ENCODE peak calls at places on chromosomes 12 and 14, in five cellular contexts. One of them, this sample, is unnamed.

GRCh38 chr12:98955284-98955683 is 310.2 kb downstream of the APAF1 start:
- DNase-seq in ovary: no peak
- DNase-seq in transverse colon: no peak
- DNase-seq in K562: peak; percentile 10
- DNase-seq in upper lobe of left lung: no peak
- DNase-seq in this sample: no peak

GRCh38 chr12:43578782-43579181 is 26.8 kb upstream of the ADAMTS20 start:
- DNase-seq in upper lobe of left lung: no peak
- DNase-seq in transverse colon: no peak
- DNase-seq in K562: no peak
- DNase-seq in ovary: no peak
- DNase-seq in this sample: no peak

GRCh38 chr12:25052191-25053020 is 103.5 kb upstream of the BCAT1 start:
- DNase-seq in transverse colon: peak; percentile 31
- DNase-seq in K562: no peak
- DNase-seq in upper lobe of left lung: peak; percentile 61
- DNase-seq in ovary: no peak
- DNase-seq in this sample: no peak

GRCh38 chr14:22099942-22100763 is 426.5 kb upstream of the OR4E1 start:
- DNase-seq in upper lobe of left lung: peak; percentile 40
- DNase-seq in transverse colon: peak; percentile 58
- DNase-seq in ovary: peak; percentile 79
- DNase-seq in K562: no peak
- DNase-seq in this sample: peak; percentile 83

GRCh38 chr12:53098354-53098981 is 1.0 kb downstream of the IGFBP6 start:
- DNase-seq in upper lobe of left lung: no peak
- DNase-seq in ovary: peak; percentile 79
- DNase-seq in transverse colon: peak; percentile 22
- DNase-seq in K562: no peak
- DNase-seq in this sample: no peak

GRCh38 chr12:67434653-67435375 is 165.7 kb downstream of the CAND1 start:
- DNase-seq in transverse colon: no peak
- DNase-seq in upper lobe of left lung: no peak
- DNase-seq in K562: no peak
- DNase-seq in ovary: peak; percentile 35
- DNase-seq in this sample: no peak

GRCh38 chr12:22228022-22228875 is 106.3 kb downstream of the ST8SIA1 start:
- DNase-seq in K562: no peak
- DNase-seq in transverse colon: no peak
- DNase-seq in ovary: no peak
- DNase-seq in upper lobe of left lung: no peak
- DNase-seq in this sample: no peak

GRCh38 chr12:114355389-114356088 is 50.4 kb downstream of the TBX5 start:
- DNase-seq in K562: no peak
- DNase-seq in upper lobe of left lung: peak; percentile 22
- DNase-seq in transverse colon: no peak
- DNase-seq in ovary: peak; percentile 14
- DNase-seq in this sample: no peak

GRCh38 chr14:45361727-45362126 is 108.7 kb upstream of the MIS18BP1 start:
- DNase-seq in K562: no peak
- DNase-seq in upper lobe of left lung: no peak
- DNase-seq in ovary: no peak
- DNase-seq in transverse colon: no peak
- DNase-seq in this sample: no peak

GRCh38 chr14:73441286-73441685 is 17.1 kb downstream of the NUMB start:
- DNase-seq in transverse colon: no peak
- DNase-seq in K562: no peak
- DNase-seq in ovary: no peak
- DNase-seq in upper lobe of left lung: no peak
- DNase-seq in this sample: no peak

GRCh38 chr14:50801706-50802105 is 29.3 kb downstream of the NIN start:
- DNase-seq in transverse colon: no peak
- DNase-seq in K562: no peak
- DNase-seq in upper lobe of left lung: no peak
- DNase-seq in ovary: no peak
- DNase-seq in this sample: no peak

GRCh38 chr12:267581-268482 is 5.2 kb upstream of the SLC6A13 start:
- DNase-seq in K562: no peak
- DNase-seq in transverse colon: no peak
- DNase-seq in upper lobe of left lung: no peak
- DNase-seq in ovary: no peak
- DNase-seq in this sample: no peak

GRCh38 chr14:50357753-50358380 is 38.8 kb downstream of the CDKL1 start:
- DNase-seq in upper lobe of left lung: no peak
- DNase-seq in transverse colon: no peak
- DNase-seq in K562: no peak
- DNase-seq in ovary: no peak
- DNase-seq in this sample: no peak

GRCh38 chr12:93080452-93080851 is 151.4 kb upstream of the EEA1 start:
- DNase-seq in K562: no peak
- DNase-seq in transverse colon: no peak
- DNase-seq in upper lobe of left lung: no peak
- DNase-seq in ovary: no peak
- DNase-seq in this sample: no peak

GRCh38 chr14:78074546-78074945 is 95.6 kb upstream of the NRXN3 start:
- DNase-seq in ovary: no peak
- DNase-seq in transverse colon: no peak
- DNase-seq in K562: no peak
- DNase-seq in upper lobe of left lung: peak; percentile 26
- DNase-seq in this sample: no peak

GRCh38 chr12:3697311-3697870 is 55.5 kb downstream of the CRACR2A start:
- DNase-seq in K562: no peak
- DNase-seq in ovary: no peak
- DNase-seq in upper lobe of left lung: no peak
- DNase-seq in transverse colon: no peak
- DNase-seq in this sample: no peak

GRCh38 chr14:105903971-105904370 is 377.6 kb downstream of the TMEM121 start:
- DNase-seq in transverse colon: no peak
- DNase-seq in K562: no peak
- DNase-seq in ovary: no peak
- DNase-seq in upper lobe of left lung: no peak
- DNase-seq in this sample: no peak

GRCh38 chr14:67276131-67276530 is 34.9 kb downstream of the PALS1 start:
- DNase-seq in upper lobe of left lung: no peak
- DNase-seq in K562: no peak
- DNase-seq in ovary: no peak
- DNase-seq in transverse colon: no peak
- DNase-seq in this sample: no peak

GRCh38 chr12:16325426-16325825 is 22.0 kb upstream of the MGST1 start:
- DNase-seq in transverse colon: peak; percentile 74
- DNase-seq in K562: no peak
- DNase-seq in ovary: no peak
- DNase-seq in upper lobe of left lung: no peak
- DNase-seq in this sample: no peak

GRCh38 chr12:90275088-90275487 is 566.5 kb upstream of the ATP2B1 start:
- DNase-seq in upper lobe of left lung: no peak
- DNase-seq in K562: no peak
- DNase-seq in ovary: no peak
- DNase-seq in transverse colon: no peak
- DNase-seq in this sample: no peak

GRCh38 chr14:19771895-19772430 is 1.3 kb upstream of the OR4M1 start:
- DNase-seq in transverse colon: no peak
- DNase-seq in K562: no peak
- DNase-seq in upper lobe of left lung: no peak
- DNase-seq in ovary: no peak
- DNase-seq in this sample: no peak

GRCh38 chr14:95255013-95255412 is 64.7 kb downstream of the CLMN start:
- DNase-seq in upper lobe of left lung: no peak
- DNase-seq in K562: no peak
- DNase-seq in ovary: no peak
- DNase-seq in transverse colon: no peak
- DNase-seq in this sample: no peak

GRCh38 chr12:51970904-51971646 is 19.6 kb downstream of the ACVR1B start:
- DNase-seq in transverse colon: peak; percentile 24
- DNase-seq in ovary: no peak
- DNase-seq in upper lobe of left lung: no peak
- DNase-seq in K562: peak; percentile 59
- DNase-seq in this sample: no peak

GRCh38 chr12:33703221-33703620 is 263.6 kb upstream of the SYT10 start:
- DNase-seq in K562: no peak
- DNase-seq in upper lobe of left lung: no peak
- DNase-seq in transverse colon: no peak
- DNase-seq in ovary: no peak
- DNase-seq in this sample: no peak

DNA sequence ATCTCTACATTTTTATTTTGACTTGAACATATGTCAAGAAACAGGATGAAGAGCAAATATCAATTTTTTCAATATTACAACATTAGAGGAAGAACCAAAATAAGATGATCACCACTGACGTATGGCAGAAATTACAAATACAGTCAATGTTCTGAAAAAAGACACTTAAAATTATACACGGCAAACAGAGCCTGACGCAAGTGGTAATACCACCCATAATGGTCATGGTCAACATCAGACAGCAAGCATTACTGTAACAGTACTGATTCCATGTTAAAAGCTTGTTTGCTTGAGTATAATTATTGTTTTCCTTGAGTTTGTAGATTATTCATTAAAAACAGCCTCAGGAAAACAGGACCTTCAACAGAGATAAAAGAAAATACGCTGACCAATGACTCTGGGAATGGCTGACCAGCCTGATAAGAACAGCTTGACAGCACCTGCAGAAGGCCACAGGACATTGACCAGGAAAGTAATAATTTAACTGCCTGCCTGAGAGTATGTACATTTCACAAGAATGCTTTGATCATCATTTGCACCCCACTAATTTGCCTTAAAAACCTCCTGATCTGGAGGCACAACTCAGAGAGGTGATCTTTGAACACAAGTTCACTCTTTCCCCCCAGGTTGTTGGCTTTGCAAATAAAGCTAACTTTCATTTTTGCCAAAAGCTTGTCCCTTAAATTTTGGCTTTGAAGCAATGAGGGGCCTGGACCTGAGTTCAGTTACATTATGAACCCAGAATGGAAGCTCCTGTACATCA is 187.3 kb downstream of the IPO8 start:
- DNase-seq in K562: no peak
- DNase-seq in transverse colon: no peak
- DNase-seq in upper lobe of left lung: no peak
- DNase-seq in ovary: no peak
- DNase-seq in this sample: no peak
- TF ChIP-seq EP300 in K562: peak; percentile 46
- TF ChIP-seq EP300 in transverse colon: no peak
- TF ChIP-seq EP300 in upper lobe of left lung: no peak
- TF ChIP-seq EP300 in ovary: no peak
- TF ChIP-seq EP300 in this sample: no peak

DNA sequence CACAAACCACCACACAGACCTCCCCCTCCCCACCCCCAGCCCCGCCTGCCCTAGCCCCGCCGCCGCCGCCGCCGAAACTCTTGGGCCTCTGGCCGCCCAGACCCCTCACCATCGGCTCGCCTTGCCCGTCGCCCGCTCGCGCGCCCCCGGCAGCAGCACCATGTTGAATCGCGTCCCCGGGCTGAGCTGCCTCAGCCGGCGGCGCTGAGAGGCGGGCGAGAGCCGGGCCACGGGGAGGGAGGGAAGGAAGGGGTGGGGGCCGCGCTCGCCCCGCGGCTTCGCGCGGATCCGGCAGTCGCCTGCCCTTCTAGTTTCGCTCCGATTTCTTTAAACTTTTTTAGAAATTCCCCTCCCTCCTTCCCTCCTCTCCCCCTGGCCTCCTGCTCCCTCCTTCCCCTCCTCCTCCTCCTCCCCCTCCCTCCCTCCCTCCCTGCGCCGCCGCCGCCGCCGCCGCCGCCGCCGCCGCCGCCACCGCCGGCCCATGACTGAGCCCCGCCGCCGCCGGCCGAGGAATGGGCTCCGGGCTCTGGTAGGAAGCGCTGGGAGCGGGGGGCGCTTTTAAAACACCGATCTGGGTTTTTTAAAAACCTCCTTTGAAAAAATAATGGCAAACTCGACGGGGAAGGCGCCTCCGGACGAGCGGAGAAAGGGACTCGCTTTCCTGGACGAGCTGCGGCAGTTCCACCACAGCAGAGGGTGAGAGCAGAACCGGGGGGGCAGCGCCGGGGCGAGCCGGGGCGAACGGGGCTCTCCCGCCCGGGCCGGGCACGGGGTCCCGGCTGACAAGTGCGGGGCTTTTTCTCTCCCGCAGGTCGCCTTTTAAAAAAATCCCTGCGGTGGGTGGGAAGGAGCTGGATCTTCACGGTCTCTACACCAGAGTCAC is at the start of gene ARID2:
- DNase-seq in ovary: peak; percentile 75
- DNase-seq in transverse colon: peak; percentile 74
- DNase-seq in upper lobe of left lung: peak; percentile 75
- DNase-seq in K562: peak; percentile 46
- DNase-seq in this sample: peak; percentile 43
- TF ChIP-seq POLR2A in ovary: peak; percentile 17
- TF ChIP-seq POLR2A in transverse colon: peak; percentile 68
- TF ChIP-seq POLR2A in upper lobe of left lung: no peak
- TF ChIP-seq POLR2A in K562: no peak
- TF ChIP-seq POLR2A in this sample: no peak

GRCh38 chr14:30015471-30015870 is 87.8 kb upstream of the PRKD1 start:
- DNase-seq in upper lobe of left lung: no peak
- DNase-seq in K562: no peak
- DNase-seq in ovary: no peak
- DNase-seq in transverse colon: no peak
- DNase-seq in this sample: no peak

GRCh38 chr14:30016025-30016424 is 88.4 kb upstream of the PRKD1 start:
- DNase-seq in transverse colon: no peak
- DNase-seq in ovary: no peak
- DNase-seq in upper lobe of left lung: no peak
- DNase-seq in K562: no peak
- DNase-seq in this sample: no peak

GRCh38 chr14:30017370-30017993 is 89.8 kb upstream of the PRKD1 start:
- DNase-seq in K562: no peak
- DNase-seq in transverse colon: no peak
- DNase-seq in upper lobe of left lung: no peak
- DNase-seq in ovary: no peak
- DNase-seq in this sample: no peak

GRCh38 chr14:30020687-30021086 is 93.0 kb upstream of the PRKD1 start:
- DNase-seq in upper lobe of left lung: no peak
- DNase-seq in K562: no peak
- DNase-seq in transverse colon: no peak
- DNase-seq in ovary: no peak
- DNase-seq in this sample: no peak

GRCh38 chr14:30020271-30020670 is 92.6 kb upstream of the PRKD1 start:
- DNase-seq in K562: no peak
- DNase-seq in ovary: no peak
- DNase-seq in transverse colon: no peak
- DNase-seq in upper lobe of left lung: no peak
- DNase-seq in this sample: no peak
- TF ChIP-seq EP300 in K562: no peak
- TF ChIP-seq EP300 in ovary: no peak
- TF ChIP-seq EP300 in transverse colon: no peak
- TF ChIP-seq EP300 in upper lobe of left lung: no peak
- TF ChIP-seq EP300 in this sample: no peak

DNA sequence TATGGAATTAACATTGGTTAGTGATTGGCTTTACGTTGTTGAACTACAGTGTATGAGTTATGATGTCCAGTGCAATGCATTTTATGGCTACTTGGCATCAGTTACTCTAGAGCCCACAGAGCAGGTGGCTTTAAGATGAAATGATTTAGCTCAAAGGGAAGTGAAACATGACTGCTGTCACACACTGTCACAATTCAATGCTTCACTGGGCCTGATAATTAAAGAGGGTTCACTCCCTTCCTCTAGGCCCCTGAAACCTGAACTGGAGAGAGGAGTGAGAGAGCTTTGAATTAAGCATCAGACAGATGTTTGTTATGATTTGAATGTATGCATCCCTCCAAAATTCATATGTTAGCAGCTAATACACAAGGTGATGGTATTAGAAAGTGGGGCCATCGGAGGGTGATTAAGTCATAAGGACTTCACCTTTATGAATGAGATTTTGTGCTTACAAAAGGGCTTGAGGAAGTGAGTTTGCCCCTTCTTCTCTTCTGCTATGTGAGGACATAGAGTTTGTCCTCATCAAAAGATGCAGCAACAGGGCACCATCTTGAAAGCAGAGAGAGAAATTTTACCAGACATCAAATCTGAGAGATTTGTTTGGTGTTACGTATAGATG is 175.8 kb upstream of the GRIN2B start:
- DNase-seq in K562: no peak
- DNase-seq in upper lobe of left lung: no peak
- DNase-seq in transverse colon: no peak
- DNase-seq in ovary: no peak
- DNase-seq in this sample: no peak
- TF ChIP-seq POLR2A in K562: no peak
- TF ChIP-seq POLR2A in upper lobe of left lung: no peak
- TF ChIP-seq POLR2A in transverse colon: no peak
- TF ChIP-seq POLR2A in ovary: no peak
- TF ChIP-seq POLR2A in this sample: no peak